ENCODE peak calls at places on chromosomes 13 and 19, in nine cellular contexts. One of them, this sample, is unnamed.

GRCh38 chr13:98976941-98977340 is 923 bp downstream of the DOCK9 start:
- DNase-seq in endothelial cell: no peak
- DNase-seq in IMR-90: peak
- DNase-seq in AG10803: peak
- DNase-seq in ascending aorta: no peak
- DNase-seq in lower lobe of right lung: no peak
- DNase-seq in stomach: no peak
- DNase-seq in pancreas: no peak
- DNase-seq in gastrocnemius medialis: no peak
- DNase-seq in this sample: no peak

GRCh38 chr19:9911524-9911923 is 24.8 kb downstream of the OLFM2 start:
- DNase-seq in endothelial cell: no peak
- DNase-seq in IMR-90: no peak
- DNase-seq in AG10803: no peak
- DNase-seq in ascending aorta: no peak
- DNase-seq in lower lobe of right lung: no peak
- DNase-seq in stomach: no peak
- DNase-seq in pancreas: no peak
- DNase-seq in gastrocnemius medialis: no peak
- DNase-seq in this sample: no peak

GRCh38 chr13:40389081-40389641 is 277.3 kb downstream of the FOXO1 start:
- DNase-seq in endothelial cell: no peak
- DNase-seq in IMR-90: no peak
- DNase-seq in AG10803: no peak
- DNase-seq in ascending aorta: no peak
- DNase-seq in lower lobe of right lung: no peak
- DNase-seq in stomach: no peak
- DNase-seq in pancreas: no peak
- DNase-seq in gastrocnemius medialis: no peak
- DNase-seq in this sample: no peak

GRCh38 chr13:88384542-88384941 is 713.4 kb downstream of the SLITRK5 start:
- DNase-seq in endothelial cell: no peak
- DNase-seq in IMR-90: no peak
- DNase-seq in AG10803: no peak
- DNase-seq in ascending aorta: no peak
- DNase-seq in lower lobe of right lung: no peak
- DNase-seq in stomach: no peak
- DNase-seq in pancreas: no peak
- DNase-seq in gastrocnemius medialis: no peak
- DNase-seq in this sample: no peak

GRCh38 chr19:3670796-3671679 is 29.2 kb downstream of the PIP5K1C start:
- DNase-seq in endothelial cell: no peak
- DNase-seq in IMR-90: peak
- DNase-seq in AG10803: peak
- DNase-seq in ascending aorta: peak
- DNase-seq in lower lobe of right lung: peak
- DNase-seq in stomach: peak
- DNase-seq in pancreas: no peak
- DNase-seq in gastrocnemius medialis: peak
- DNase-seq in this sample: peak

GRCh38 chr13:35393886-35394285 is 82.6 kb downstream of the MAB21L1 start:
- DNase-seq in endothelial cell: no peak
- DNase-seq in IMR-90: no peak
- DNase-seq in AG10803: no peak
- DNase-seq in ascending aorta: no peak
- DNase-seq in lower lobe of right lung: no peak
- DNase-seq in stomach: no peak
- DNase-seq in pancreas: no peak
- DNase-seq in gastrocnemius medialis: no peak
- DNase-seq in this sample: no peak

GRCh38 chr13:113090806-113091205 is 14.8 kb upstream of the F7 start:
- DNase-seq in endothelial cell: no peak
- DNase-seq in IMR-90: no peak
- DNase-seq in AG10803: no peak
- DNase-seq in ascending aorta: no peak
- DNase-seq in lower lobe of right lung: no peak
- DNase-seq in stomach: no peak
- DNase-seq in pancreas: peak
- DNase-seq in gastrocnemius medialis: no peak
- DNase-seq in this sample: no peak

GRCh38 chr13:44576396-44577235 is 486 bp upstream of the TSC22D1 start:
- DNase-seq in endothelial cell: peak
- DNase-seq in IMR-90: no peak
- DNase-seq in AG10803: no peak
- DNase-seq in ascending aorta: no peak
- DNase-seq in lower lobe of right lung: peak
- DNase-seq in stomach: peak
- DNase-seq in pancreas: no peak
- DNase-seq in gastrocnemius medialis: no peak
- DNase-seq in this sample: no peak

GRCh38 chr13:95723428-95723827 is 46.5 kb downstream of the DNAJC3 start:
- DNase-seq in endothelial cell: no peak
- DNase-seq in IMR-90: no peak
- DNase-seq in AG10803: no peak
- DNase-seq in ascending aorta: no peak
- DNase-seq in lower lobe of right lung: no peak
- DNase-seq in stomach: no peak
- DNase-seq in pancreas: no peak
- DNase-seq in gastrocnemius medialis: no peak
- DNase-seq in this sample: no peak

GRCh38 chr19:44959691-44960090 is 4.5 kb downstream of the CLPTM1 start:
- DNase-seq in endothelial cell: no peak
- DNase-seq in IMR-90: no peak
- DNase-seq in AG10803: no peak
- DNase-seq in ascending aorta: no peak
- DNase-seq in lower lobe of right lung: no peak
- DNase-seq in stomach: no peak
- DNase-seq in pancreas: no peak
- DNase-seq in gastrocnemius medialis: no peak
- DNase-seq in this sample: no peak
- TF ChIP-seq CTCF in endothelial cell: no peak
- TF ChIP-seq CTCF in IMR-90: no peak
- TF ChIP-seq CTCF in AG10803: no peak
- TF ChIP-seq CTCF in ascending aorta: no peak
- TF ChIP-seq CTCF in lower lobe of right lung: no peak
- TF ChIP-seq CTCF in stomach: no peak
- TF ChIP-seq CTCF in pancreas: no peak
- TF ChIP-seq CTCF in gastrocnemius medialis: no peak
- TF ChIP-seq CTCF in this sample: no peak

DNA sequence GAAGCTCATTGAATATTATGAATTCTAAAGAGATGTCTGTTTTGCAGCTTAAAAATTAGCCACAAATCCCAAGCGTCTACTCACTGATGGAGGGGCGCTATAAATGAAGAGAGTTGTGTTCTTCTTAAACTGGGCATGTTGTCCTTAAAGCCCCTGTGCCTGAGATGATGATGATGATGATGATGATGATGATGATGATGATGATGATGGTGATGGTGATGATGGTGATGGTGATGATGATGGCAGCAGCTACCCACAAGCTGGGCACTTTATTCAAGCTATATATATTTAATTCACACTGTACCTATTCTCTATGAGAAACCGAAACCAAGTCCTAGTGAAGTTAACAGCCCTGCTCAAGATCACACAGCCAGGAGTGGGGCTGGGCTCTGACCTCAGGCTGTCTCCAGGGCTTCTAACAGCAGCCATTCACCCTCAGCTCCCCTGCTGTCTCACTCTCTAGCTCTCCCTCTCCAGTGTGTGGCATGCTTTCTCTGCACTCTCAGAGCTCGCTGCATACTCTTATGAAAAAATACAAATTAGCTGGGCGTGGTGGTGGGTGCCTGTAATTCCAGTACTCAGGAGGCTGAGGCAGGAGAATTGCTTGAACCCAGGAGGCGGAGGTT is 169.0 kb downstream of the SHISA2 start:
- DNase-seq in endothelial cell: no peak
- DNase-seq in IMR-90: no peak
- DNase-seq in AG10803: no peak
- DNase-seq in ascending aorta: no peak
- DNase-seq in lower lobe of right lung: no peak
- DNase-seq in stomach: no peak
- DNase-seq in pancreas: no peak
- DNase-seq in gastrocnemius medialis: no peak
- DNase-seq in this sample: no peak
- TF ChIP-seq CTCF in endothelial cell: no peak
- TF ChIP-seq CTCF in IMR-90: no peak
- TF ChIP-seq CTCF in AG10803: no peak
- TF ChIP-seq CTCF in ascending aorta: no peak
- TF ChIP-seq CTCF in lower lobe of right lung: no peak
- TF ChIP-seq CTCF in stomach: no peak
- TF ChIP-seq CTCF in pancreas: no peak
- TF ChIP-seq CTCF in gastrocnemius medialis: no peak
- TF ChIP-seq CTCF in this sample: no peak

DNA sequence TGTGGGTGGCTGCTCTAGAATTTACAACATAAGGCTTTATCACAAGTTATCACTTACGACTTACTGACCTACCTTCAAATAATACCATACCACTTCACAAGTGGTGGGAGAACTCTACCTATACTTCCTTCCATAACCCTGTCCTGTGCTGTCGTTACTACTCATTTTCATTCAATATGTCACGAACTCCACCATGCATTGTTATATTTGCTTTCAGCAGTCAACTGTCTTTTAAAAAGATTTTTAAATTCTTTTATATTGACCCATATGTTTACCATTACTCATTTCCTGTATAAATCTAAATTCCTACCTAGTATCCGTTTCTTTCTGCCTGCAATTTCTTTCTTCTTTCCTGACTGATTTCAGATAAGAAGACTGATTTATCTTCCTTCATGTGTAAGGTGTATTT is 200.0 kb downstream of the KLF12 start:
- DNase-seq in endothelial cell: no peak
- DNase-seq in IMR-90: peak
- DNase-seq in AG10803: no peak
- DNase-seq in ascending aorta: no peak
- DNase-seq in lower lobe of right lung: no peak
- DNase-seq in stomach: no peak
- DNase-seq in pancreas: no peak
- DNase-seq in gastrocnemius medialis: no peak
- DNase-seq in this sample: no peak
- TF ChIP-seq CTCF in endothelial cell: no peak
- TF ChIP-seq CTCF in IMR-90: no peak
- TF ChIP-seq CTCF in AG10803: no peak
- TF ChIP-seq CTCF in ascending aorta: no peak
- TF ChIP-seq CTCF in lower lobe of right lung: no peak
- TF ChIP-seq CTCF in stomach: no peak
- TF ChIP-seq CTCF in pancreas: no peak
- TF ChIP-seq CTCF in gastrocnemius medialis: no peak
- TF ChIP-seq CTCF in this sample: no peak

GRCh38 chr13:65854431-65854830 is 1375.7 kb downstream of the PCDH9 start:
- DNase-seq in endothelial cell: no peak
- DNase-seq in IMR-90: no peak
- DNase-seq in AG10803: no peak
- DNase-seq in ascending aorta: no peak
- DNase-seq in lower lobe of right lung: no peak
- DNase-seq in stomach: no peak
- DNase-seq in pancreas: no peak
- DNase-seq in gastrocnemius medialis: no peak
- DNase-seq in this sample: no peak
- TF ChIP-seq CTCF in endothelial cell: no peak
- TF ChIP-seq CTCF in IMR-90: no peak
- TF ChIP-seq CTCF in AG10803: no peak
- TF ChIP-seq CTCF in ascending aorta: no peak
- TF ChIP-seq CTCF in lower lobe of right lung: no peak
- TF ChIP-seq CTCF in stomach: no peak
- TF ChIP-seq CTCF in pancreas: no peak
- TF ChIP-seq CTCF in gastrocnemius medialis: no peak
- TF ChIP-seq CTCF in this sample: no peak

GRCh38 chr13:102729560-102730275 is 34.9 kb upstream of the METTL21C start:
- DNase-seq in endothelial cell: no peak
- DNase-seq in IMR-90: peak
- DNase-seq in AG10803: no peak
- DNase-seq in ascending aorta: no peak
- DNase-seq in lower lobe of right lung: no peak
- DNase-seq in stomach: no peak
- DNase-seq in pancreas: no peak
- DNase-seq in gastrocnemius medialis: no peak
- DNase-seq in this sample: no peak

GRCh38 chr13:102726430-102726829 is 31.6 kb upstream of the METTL21C start:
- DNase-seq in endothelial cell: no peak
- DNase-seq in IMR-90: no peak
- DNase-seq in AG10803: no peak
- DNase-seq in ascending aorta: no peak
- DNase-seq in lower lobe of right lung: no peak
- DNase-seq in stomach: no peak
- DNase-seq in pancreas: no peak
- DNase-seq in gastrocnemius medialis: no peak
- DNase-seq in this sample: no peak

GRCh38 chr13:102721800-102722231 is 27.0 kb upstream of the METTL21C start:
- DNase-seq in endothelial cell: no peak
- DNase-seq in IMR-90: no peak
- DNase-seq in AG10803: peak
- DNase-seq in ascending aorta: no peak
- DNase-seq in lower lobe of right lung: no peak
- DNase-seq in stomach: no peak
- DNase-seq in pancreas: no peak
- DNase-seq in gastrocnemius medialis: peak
- DNase-seq in this sample: no peak

GRCh38 chr13:102724923-102725322 is 30.1 kb upstream of the METTL21C start:
- DNase-seq in endothelial cell: no peak
- DNase-seq in IMR-90: peak
- DNase-seq in AG10803: peak
- DNase-seq in ascending aorta: no peak
- DNase-seq in lower lobe of right lung: no peak
- DNase-seq in stomach: no peak
- DNase-seq in pancreas: no peak
- DNase-seq in gastrocnemius medialis: no peak
- DNase-seq in this sample: no peak
- TF ChIP-seq CTCF in endothelial cell: no peak
- TF ChIP-seq CTCF in IMR-90: peak
- TF ChIP-seq CTCF in AG10803: peak
- TF ChIP-seq CTCF in ascending aorta: peak
- TF ChIP-seq CTCF in lower lobe of right lung: peak
- TF ChIP-seq CTCF in stomach: no peak
- TF ChIP-seq CTCF in pancreas: no peak
- TF ChIP-seq CTCF in gastrocnemius medialis: peak
- TF ChIP-seq CTCF in this sample: no peak

GRCh38 chr13:27374650-27375049 is 49.8 kb upstream of the GTF3A start:
- DNase-seq in endothelial cell: peak
- DNase-seq in IMR-90: peak
- DNase-seq in AG10803: peak
- DNase-seq in ascending aorta: no peak
- DNase-seq in lower lobe of right lung: peak
- DNase-seq in stomach: peak
- DNase-seq in pancreas: no peak
- DNase-seq in gastrocnemius medialis: peak
- DNase-seq in this sample: no peak

GRCh38 chr13:27375686-27376326 is 48.6 kb upstream of the GTF3A start:
- DNase-seq in endothelial cell: peak
- DNase-seq in IMR-90: peak
- DNase-seq in AG10803: peak
- DNase-seq in ascending aorta: no peak
- DNase-seq in lower lobe of right lung: peak
- DNase-seq in stomach: peak
- DNase-seq in pancreas: peak
- DNase-seq in gastrocnemius medialis: peak
- DNase-seq in this sample: peak

GRCh38 chr13:27372896-27373295 is 51.5 kb upstream of the GTF3A start:
- DNase-seq in endothelial cell: no peak
- DNase-seq in IMR-90: peak
- DNase-seq in AG10803: no peak
- DNase-seq in ascending aorta: no peak
- DNase-seq in lower lobe of right lung: peak
- DNase-seq in stomach: peak
- DNase-seq in pancreas: peak
- DNase-seq in gastrocnemius medialis: no peak
- DNase-seq in this sample: no peak

GRCh38 chr13:27371932-27372331 is 52.5 kb upstream of the GTF3A start:
- DNase-seq in endothelial cell: no peak
- DNase-seq in IMR-90: no peak
- DNase-seq in AG10803: no peak
- DNase-seq in ascending aorta: no peak
- DNase-seq in lower lobe of right lung: no peak
- DNase-seq in stomach: no peak
- DNase-seq in pancreas: peak
- DNase-seq in gastrocnemius medialis: no peak
- DNase-seq in this sample: no peak

GRCh38 chr13:27374126-27374613 is 50.2 kb upstream of the GTF3A start:
- DNase-seq in endothelial cell: no peak
- DNase-seq in IMR-90: no peak
- DNase-seq in AG10803: no peak
- DNase-seq in ascending aorta: no peak
- DNase-seq in lower lobe of right lung: no peak
- DNase-seq in stomach: no peak
- DNase-seq in pancreas: no peak
- DNase-seq in gastrocnemius medialis: no peak
- DNase-seq in this sample: no peak
- TF ChIP-seq CTCF in endothelial cell: no peak
- TF ChIP-seq CTCF in IMR-90: no peak
- TF ChIP-seq CTCF in AG10803: no peak
- TF ChIP-seq CTCF in ascending aorta: no peak
- TF ChIP-seq CTCF in lower lobe of right lung: no peak
- TF ChIP-seq CTCF in stomach: no peak
- TF ChIP-seq CTCF in pancreas: no peak
- TF ChIP-seq CTCF in gastrocnemius medialis: no peak
- TF ChIP-seq CTCF in this sample: no peak

This sample was measured in omental fat pad.